ENCODE peak calls at places on chromosomes 7 and 10, in ten cellular contexts. W is IMR-90, U is testis, P is body of pancreas, G is breast epithelium, S is heart left ventricle, H is endothelial cell of umbilical vein, K is uterus, I is transverse colon, X is A549. Q is an unnamed sample. For H3K9me3, the result is how much of the 10 kb centered on the place peaks cover.

GRCh38 chr7:151193203-151193602 is 6.2 kb upstream of the ASB10 start:
- DNase-seq in W (no peak), U (no peak), P (no peak), G (no peak), S (no peak), H (no peak), K (no peak), I (no peak), X (no peak), Q (no peak)

GRCh38 chr7:135645296-135645904 is 16.9 kb upstream of the STMP1 start:
- DNase-seq in W (peak), U (peak), P (no peak), G (no peak), S (no peak), H (peak), K (no peak), I (no peak), X (peak), Q (no peak)

GRCh38 chr10:126902157-126902556 is 3.1 kb upstream of the DOCK1 start:
- DNase-seq in W (peak), U (no peak), P (peak), G (peak), S (no peak), H (no peak), K (no peak), I (no peak), X (peak), Q (no peak)

GRCh38 chr10:26044123-26044749 is 110.2 kb downstream of the MYO3A start:
- DNase-seq in W (no peak), U (peak), P (peak), G (no peak), S (peak), H (no peak), K (no peak), I (peak), X (no peak), Q (no peak)

GRCh38 chr7:24907311-24907886 is 72.6 kb downstream of the OSBPL3 start:
- DNase-seq in W (peak), U (no peak), P (no peak), G (no peak), S (no peak), H (peak), K (no peak), I (no peak), X (peak), Q (no peak)

GRCh38 chr7:37421820-37422219 is 26.8 kb downstream of the ELMO1 start:
- DNase-seq in W (no peak), U (no peak), P (no peak), G (no peak), S (no peak), H (no peak), K (peak), I (no peak), X (no peak), Q (no peak)

GRCh38 chr7:141946874-141947273 is at the start of gene CLEC5A:
- DNase-seq in W (no peak), U (no peak), P (no peak), G (no peak), S (no peak), H (no peak), K (no peak), I (no peak), X (no peak), Q (no peak)

GRCh38 chr7:74010407-74010806 is 17.6 kb upstream of the ELN start:
- DNase-seq in W (peak), U (no peak), P (no peak), G (no peak), S (no peak), H (no peak), K (no peak), I (no peak), X (no peak), Q (no peak)

GRCh38 chr10:36188461-36188860 is 546.4 kb upstream of the FZD8 start:
- DNase-seq in W (no peak), U (no peak), P (no peak), G (no peak), S (no peak), H (no peak), K (no peak), I (no peak), X (no peak), Q (no peak)

DNA sequence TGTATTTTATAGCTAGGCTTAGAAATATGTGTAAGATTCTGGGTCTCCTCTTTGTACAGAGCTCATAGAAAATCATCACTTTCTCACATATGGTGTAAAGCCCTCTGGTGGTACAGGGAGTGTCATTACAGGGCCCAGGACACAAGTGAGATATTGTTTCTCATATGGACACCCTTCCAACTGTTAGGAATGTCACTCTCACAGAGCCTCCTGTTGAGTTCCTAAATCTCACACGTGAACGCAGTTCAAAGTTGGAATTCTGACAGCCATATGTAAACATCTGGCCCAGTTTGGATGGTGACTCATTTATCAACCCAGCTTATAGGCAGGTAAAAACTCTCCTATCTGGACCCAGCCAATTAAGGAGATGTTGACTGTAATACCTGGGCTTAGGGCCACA is 35.4 kb upstream of the ZNF107 start:
- DNase-seq in W (peak), U (peak), P (no peak), G (no peak), S (no peak), H (no peak), K (no peak), I (no peak), X (peak), Q (no peak)
- H3K9me3 ChIP-seq in W (under half), U (under half), P (under half), G (under half), S (under half), H (under half), K (under half), I (under half), X (under half), Q (under half)

GRCh38 chr7:1802899-1803298 is 132.8 kb downstream of the ELFN1 start:
- DNase-seq in W (no peak), U (no peak), P (no peak), G (no peak), S (no peak), H (no peak), K (no peak), I (no peak), X (no peak), Q (no peak)

GRCh38 chr7:1798191-1798590 is 128.1 kb downstream of the ELFN1 start:
- DNase-seq in W (no peak), U (no peak), P (no peak), G (no peak), S (no peak), H (no peak), K (no peak), I (no peak), X (no peak), Q (no peak)

GRCh38 chr7:1804310-1804709 is 134.2 kb downstream of the ELFN1 start:
- DNase-seq in W (no peak), U (no peak), P (no peak), G (no peak), S (no peak), H (no peak), K (no peak), I (no peak), X (no peak), Q (no peak)

GRCh38 chr7:1806354-1806753 is 136.3 kb downstream of the ELFN1 start:
- DNase-seq in W (no peak), U (no peak), P (no peak), G (no peak), S (no peak), H (no peak), K (no peak), I (no peak), X (no peak), Q (no peak)

DNA sequence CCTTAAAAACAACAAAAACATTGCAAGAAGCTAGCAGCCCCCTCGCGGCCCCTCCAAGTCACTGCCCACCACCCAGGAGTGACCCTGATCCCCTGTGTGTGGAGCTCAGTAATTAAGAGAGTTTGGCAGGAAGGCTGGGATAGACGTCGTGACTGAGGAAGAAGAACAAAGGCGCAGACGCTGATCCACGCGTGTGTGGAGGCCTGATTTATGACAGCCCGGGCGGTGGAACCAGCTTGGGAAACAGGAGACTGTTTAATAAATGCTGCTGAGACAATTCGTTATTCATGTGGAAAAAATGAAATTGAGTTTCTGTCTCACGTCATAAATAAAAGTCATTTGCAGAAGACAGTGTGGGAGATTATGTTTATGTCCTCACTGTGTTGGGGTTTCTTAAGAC is 130.8 kb downstream of the ELFN1 start:
- DNase-seq in W (peak), U (peak), P (no peak), G (no peak), S (no peak), H (no peak), K (no peak), I (no peak), X (no peak), Q (no peak)
- TF ChIP-seq POLR2A in W (no peak), U (no peak), P (no peak), G (no peak), S (no peak), H (no peak), K (no peak), I (no peak), X (no peak), Q (no peak)

GRCh38 chr7:132035517-132036362 is 479.3 kb upstream of the PODXL start:
- DNase-seq in W (no peak), U (peak), P (no peak), G (no peak), S (no peak), H (no peak), K (no peak), I (no peak), X (no peak), Q (no peak)
- H3K27ac ChIP-seq in W (no peak), U (peak), P (no peak), G (no peak), S (no peak), H (no peak), K (no peak), I (no peak), X (no peak), Q (no peak)

GRCh38 chr10:1665681-1666080 is 71.6 kb downstream of the ADARB2 start:
- DNase-seq in W (no peak), U (no peak), P (no peak), G (no peak), S (no peak), H (no peak), K (no peak), I (no peak), X (no peak), Q (no peak)

GRCh38 chr10:1664565-1664964 is 72.8 kb downstream of the ADARB2 start:
- DNase-seq in W (no peak), U (no peak), P (no peak), G (no peak), S (no peak), H (no peak), K (no peak), I (no peak), X (no peak), Q (no peak)

GRCh38 chr10:1666147-1666546 is 71.2 kb downstream of the ADARB2 start:
- DNase-seq in W (no peak), U (no peak), P (no peak), G (no peak), S (no peak), H (no peak), K (no peak), I (no peak), X (no peak), Q (no peak)

GRCh38 chr10:1663226-1663625 is 74.1 kb downstream of the ADARB2 start:
- DNase-seq in W (no peak), U (no peak), P (no peak), G (no peak), S (no peak), H (no peak), K (no peak), I (no peak), X (no peak), Q (no peak)

GRCh38 chr10:1665262-1665661 is 72.1 kb downstream of the ADARB2 start:
- DNase-seq in W (no peak), U (no peak), P (no peak), G (no peak), S (no peak), H (no peak), K (no peak), I (no peak), X (no peak), Q (no peak)
- H3K9me3 ChIP-seq in W (half or more), U (under half), P (under half), G (under half), S (under half), H (under half), K (under half), I (under half), X (under half), Q (under half)

GRCh38 chr7:6162331-6162620 is 110.1 kb downstream of the CYTH3 start:
- DNase-seq in W (no peak), U (no peak), P (no peak), G (no peak), S (peak), H (no peak), K (no peak), I (peak), X (no peak), Q (no peak)
- TF ChIP-seq POLR2A in W (no peak), U (no peak), P (no peak), G (no peak), S (peak), H (no peak), K (no peak), I (no peak), X (no peak), Q (no peak)

DNA sequence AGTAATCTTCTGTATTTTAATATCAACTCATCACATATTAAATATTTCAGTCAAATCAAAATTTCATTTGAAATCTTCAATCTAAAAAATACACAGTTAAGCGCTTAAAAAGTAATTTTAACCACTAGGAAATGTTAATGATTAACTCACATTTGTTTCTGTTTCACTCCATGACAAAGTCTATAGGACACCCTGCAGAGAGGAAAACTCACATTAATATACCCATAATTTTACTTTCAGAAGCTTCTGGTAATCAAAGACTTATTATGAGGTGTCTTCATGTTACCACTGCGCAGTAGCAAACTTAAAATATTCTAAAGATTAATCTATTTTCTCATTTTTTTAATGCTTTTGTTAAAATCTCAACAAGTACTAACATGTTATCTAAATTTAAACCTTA is 41.0 kb upstream of the ZNF518A start:
- DNase-seq in W (no peak), U (no peak), P (no peak), G (no peak), S (no peak), H (no peak), K (no peak), I (no peak), X (peak), Q (no peak)
- H3K27ac ChIP-seq in W (no peak), U (no peak), P (peak), G (no peak), S (peak), H (no peak), K (no peak), I (peak), X (peak), Q (no peak)

GRCh38 chr7:81025360-81025759 is 106.5 kb upstream of the SEMA3C start:
- DNase-seq in W (no peak), U (no peak), P (no peak), G (no peak), S (no peak), H (peak), K (no peak), I (no peak), X (no peak), Q (no peak)
- H3K9me3 ChIP-seq in W (under half), U (under half), P (under half), G (under half), S (under half), H (under half), K (under half), I (under half), X (under half), Q (under half)

GRCh38 chr10:73780966-73781365 is 882 bp upstream of the CHCHD1 start:
- DNase-seq in W (peak), U (no peak), P (no peak), G (no peak), S (no peak), H (no peak), K (no peak), I (no peak), X (no peak), Q (no peak)

GRCh38 chr10:73781548-73781878 is 335 bp upstream of the CHCHD1 start:
- DNase-seq in W (no peak), U (no peak), P (no peak), G (no peak), S (no peak), H (no peak), K (no peak), I (no peak), X (no peak), Q (no peak)

GRCh38 chr10:73782749-73783085 is 869 bp downstream of the CHCHD1 start:
- DNase-seq in W (no peak), U (no peak), P (no peak), G (no peak), S (no peak), H (no peak), K (no peak), I (no peak), X (no peak), Q (no peak)

GRCh38 chr10:73780301-73780700 is 1.5 kb upstream of the CHCHD1 start:
- DNase-seq in W (no peak), U (no peak), P (no peak), G (no peak), S (no peak), H (no peak), K (no peak), I (no peak), X (no peak), Q (no peak)

DNA sequence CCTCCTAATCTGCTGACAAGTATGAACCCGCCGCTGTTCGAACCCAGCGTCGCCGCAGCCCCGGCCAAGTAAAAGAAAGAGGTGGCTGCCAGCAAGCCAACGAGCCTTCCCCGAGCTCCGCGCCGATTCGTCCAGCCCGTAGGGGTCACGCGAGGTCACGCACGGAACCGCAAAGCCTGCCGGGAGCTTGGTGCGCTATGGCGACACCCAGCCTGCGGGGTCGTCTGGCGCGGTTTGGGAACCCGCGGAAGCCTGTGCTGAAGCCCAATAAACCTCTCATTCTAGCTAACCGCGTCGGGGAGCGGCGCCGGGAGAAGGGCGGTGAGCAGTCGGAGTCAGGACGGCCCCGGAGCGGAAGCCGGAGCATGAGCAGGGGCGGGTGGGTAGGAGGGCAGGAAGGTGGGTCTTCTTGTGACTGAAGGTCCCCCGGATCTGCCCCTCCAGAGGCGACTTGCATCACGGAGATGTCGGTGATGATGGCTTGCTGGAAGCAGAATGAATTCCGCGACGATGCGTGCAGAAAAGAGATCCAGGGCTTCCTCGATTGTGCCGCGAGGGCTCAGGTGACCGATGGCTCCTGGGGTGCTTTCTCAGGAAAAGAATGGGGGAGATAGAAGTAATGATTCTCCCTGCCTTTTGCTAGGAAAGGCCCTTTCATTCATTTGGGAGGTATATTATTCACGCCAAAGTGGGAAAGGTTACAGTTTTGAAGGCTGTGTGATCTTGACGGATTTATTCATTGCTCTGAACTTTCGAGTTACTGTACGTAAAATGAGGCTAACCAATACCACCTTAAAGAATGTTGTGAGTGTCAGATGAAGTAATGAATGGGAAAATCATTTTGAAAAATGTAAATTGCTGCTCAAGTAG is at the start of gene CHCHD1:
- DNase-seq in W (peak), U (peak), P (peak), G (peak), S (peak), H (peak), K (peak), I (peak), X (peak), Q (peak)
- TF ChIP-seq POLR2A in W (no peak), U (no peak), P (peak), G (no peak), S (peak), H (peak), K (no peak), I (peak), X (peak), Q (peak)